ENCODE peak calls at places on chromosomes 3 and 15, in eight cellular contexts. O is PC-9, U is NB4, E is body of pancreas, J is fibroblast of pulmonary artery, I is GM12864, L is spleen, H is brain microvascular endothelial cell. Q is an unnamed sample.

GRCh38 chr3:72154391-72155300 is 369.7 kb upstream of the PROK2 start:
- DNase-seq in O (no peak), U (no peak), E (no peak), J (peak), I (no peak), L (no peak), H (no peak), Q (no peak)

GRCh38 chr15:51212909-51213308 is 118.2 kb upstream of the TNFAIP8L3 start:
- DNase-seq in O (no peak), U (no peak), E (no peak), J (no peak), I (no peak), L (no peak), H (no peak), Q (no peak)

GRCh38 chr15:39756806-39757522 is 25.7 kb downstream of the FSIP1 start:
- DNase-seq in O (peak), U (peak), E (peak), J (peak), I (peak), L (no peak), H (peak), Q (peak)

GRCh38 chr3:107943350-107943749 is 147.5 kb downstream of the CD47 start:
- DNase-seq in O (no peak), U (no peak), E (no peak), J (no peak), I (no peak), L (no peak), H (no peak), Q (no peak)

GRCh38 chr15:78598348-78598747 is 22.4 kb downstream of the CHRNA3 start:
- DNase-seq in O (no peak), U (no peak), E (no peak), J (no peak), I (no peak), L (no peak), H (no peak), Q (no peak)

GRCh38 chr3:155079795-155080546 is at the start of gene MME:
- DNase-seq in O (no peak), U (no peak), E (peak), J (peak), I (no peak), L (peak), H (peak), Q (peak)

GRCh38 chr15:33675246-33675645 is 293.1 kb upstream of the CHRM5 start:
- DNase-seq in O (no peak), U (peak), E (no peak), J (peak), I (peak), L (no peak), H (peak), Q (peak)

GRCh38 chr3:51275096-51275805 is 109.8 kb upstream of the MANF start:
- DNase-seq in O (no peak), U (no peak), E (no peak), J (no peak), I (no peak), L (no peak), H (no peak), Q (no peak)

GRCh38 chr3:194537732-194538247 is 51.0 kb upstream of the ATP13A3 start:
- DNase-seq in O (peak), U (peak), E (peak), J (peak), I (no peak), L (no peak), H (peak), Q (peak)

GRCh38 chr15:65069179-65069578 is 1.4 kb upstream of the RASL12 start:
- DNase-seq in O (no peak), U (no peak), E (no peak), J (peak), I (no peak), L (no peak), H (peak), Q (no peak)

GRCh38 chr15:70519616-70520015 is 243.7 kb downstream of the UACA start:
- DNase-seq in O (no peak), U (no peak), E (no peak), J (no peak), I (no peak), L (peak), H (no peak), Q (no peak)

GRCh38 chr3:39183231-39184080 is 8.9 kb downstream of the XIRP1 start:
- DNase-seq in O (no peak), U (no peak), E (no peak), J (no peak), I (no peak), L (no peak), H (no peak), Q (no peak)

GRCh38 chr3:47301456-47301855 is 18.7 kb downstream of the KLHL18 start:
- DNase-seq in O (no peak), U (no peak), E (no peak), J (no peak), I (no peak), L (no peak), H (no peak), Q (no peak)

GRCh38 chr3:28903171-28903601 is 377.7 kb upstream of the RBMS3 start:
- DNase-seq in O (no peak), U (no peak), E (no peak), J (no peak), I (no peak), L (peak), H (no peak), Q (no peak)

GRCh38 chr15:80234883-80235282 is 17.1 kb downstream of the CTXND1 start:
- DNase-seq in O (peak), U (peak), E (peak), J (peak), I (peak), L (no peak), H (no peak), Q (peak)

GRCh38 chr15:41774873-41775417 is 661 bp downstream of the MAPKBP1 start:
- DNase-seq in O (no peak), U (no peak), E (no peak), J (no peak), I (no peak), L (peak), H (no peak), Q (no peak)

GRCh38 chr3:72848703-72849081 is 447 bp upstream of the SHQ1 start:
- DNase-seq in O (no peak), U (peak), E (no peak), J (peak), I (peak), L (no peak), H (peak), Q (no peak)

GRCh38 chr3:77370413-77370812 is 330.5 kb downstream of the ROBO2 start:
- DNase-seq in O (no peak), U (no peak), E (peak), J (peak), I (no peak), L (no peak), H (peak), Q (peak)

GRCh38 chr3:52124766-52125165 is 29.5 kb downstream of the POC1A start:
- DNase-seq in O (no peak), U (no peak), E (no peak), J (no peak), I (no peak), L (peak), H (no peak), Q (no peak)

GRCh38 chr15:46441294-46442062 is 806.6 kb downstream of the SQOR start:
- DNase-seq in O (no peak), U (no peak), E (no peak), J (peak), I (no peak), L (no peak), H (no peak), Q (no peak)

GRCh38 chr3:49377483-49377882 is 19.3 kb upstream of the GPX1 start:
- DNase-seq in O (no peak), U (peak), E (no peak), J (peak), I (peak), L (no peak), H (peak), Q (no peak)

GRCh38 chr3:14406762-14407161 is 4.4 kb downstream of the SLC6A6 start:
- DNase-seq in O (no peak), U (no peak), E (no peak), J (no peak), I (no peak), L (no peak), H (no peak), Q (no peak)

GRCh38 chr3:56955551-56956131 is 104.8 kb upstream of the SPATA12 start:
- DNase-seq in O (no peak), U (no peak), E (no peak), J (no peak), I (no peak), L (no peak), H (no peak), Q (no peak)

GRCh38 chr3:45225465-45226205 is 452 bp downstream of the TMEM158 start:
- DNase-seq in O (no peak), U (peak), E (peak), J (peak), I (no peak), L (peak), H (no peak), Q (peak)

GRCh38 chr3:105145516-105145915 is 221.2 kb upstream of the ALCAM start:
- DNase-seq in O (no peak), U (no peak), E (no peak), J (no peak), I (no peak), L (no peak), H (no peak), Q (no peak)

GRCh38 chr15:90918835-90919234 is 13.5 kb downstream of the HDDC3 start:
- DNase-seq in O (no peak), U (no peak), E (no peak), J (no peak), I (no peak), L (peak), H (no peak), Q (no peak)

GRCh38 chr15:100924436-100924835 is 5.3 kb downstream of the LRRK1 start:
- DNase-seq in O (no peak), U (no peak), E (no peak), J (no peak), I (no peak), L (no peak), H (no peak), Q (no peak)

GRCh38 chr15:100926971-100927756 is 8.0 kb downstream of the LRRK1 start:
- DNase-seq in O (no peak), U (no peak), E (no peak), J (no peak), I (no peak), L (no peak), H (no peak), Q (no peak)

GRCh38 chr15:100923902-100924301 is 4.7 kb downstream of the LRRK1 start:
- DNase-seq in O (no peak), U (no peak), E (no peak), J (no peak), I (no peak), L (no peak), H (no peak), Q (no peak)

GRCh38 chr15:100925480-100925879 is 6.3 kb downstream of the LRRK1 start:
- DNase-seq in O (no peak), U (no peak), E (no peak), J (no peak), I (no peak), L (no peak), H (no peak), Q (no peak)

DNA sequence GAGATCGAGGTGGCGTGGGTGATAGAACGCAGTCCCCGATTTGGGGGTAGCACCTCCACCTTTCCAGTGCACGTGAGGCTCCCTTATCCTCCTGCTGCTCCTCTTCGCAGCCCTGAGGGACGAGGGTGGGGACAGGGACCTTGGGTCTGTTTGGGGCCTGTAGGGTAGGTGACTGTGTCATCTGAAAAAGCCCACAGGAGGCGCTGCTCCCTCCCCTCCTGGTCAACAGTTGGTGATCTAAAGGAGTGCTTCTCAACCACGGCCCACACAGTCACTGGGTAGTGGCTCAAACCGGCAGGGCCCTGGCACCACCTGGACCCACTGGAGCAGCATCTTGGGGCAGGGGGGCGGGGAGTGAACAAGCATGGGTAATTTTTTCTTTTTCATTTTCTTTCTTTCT is 7.1 kb downstream of the LRRK1 start:
- DNase-seq in O (no peak), U (peak), E (no peak), J (no peak), I (no peak), L (no peak), H (no peak), Q (no peak)
- H3K4me3 ChIP-seq in O (no peak), U (no peak), E (no peak), J (no peak), I (no peak), L (no peak), H (no peak), Q (no peak)

DNA sequence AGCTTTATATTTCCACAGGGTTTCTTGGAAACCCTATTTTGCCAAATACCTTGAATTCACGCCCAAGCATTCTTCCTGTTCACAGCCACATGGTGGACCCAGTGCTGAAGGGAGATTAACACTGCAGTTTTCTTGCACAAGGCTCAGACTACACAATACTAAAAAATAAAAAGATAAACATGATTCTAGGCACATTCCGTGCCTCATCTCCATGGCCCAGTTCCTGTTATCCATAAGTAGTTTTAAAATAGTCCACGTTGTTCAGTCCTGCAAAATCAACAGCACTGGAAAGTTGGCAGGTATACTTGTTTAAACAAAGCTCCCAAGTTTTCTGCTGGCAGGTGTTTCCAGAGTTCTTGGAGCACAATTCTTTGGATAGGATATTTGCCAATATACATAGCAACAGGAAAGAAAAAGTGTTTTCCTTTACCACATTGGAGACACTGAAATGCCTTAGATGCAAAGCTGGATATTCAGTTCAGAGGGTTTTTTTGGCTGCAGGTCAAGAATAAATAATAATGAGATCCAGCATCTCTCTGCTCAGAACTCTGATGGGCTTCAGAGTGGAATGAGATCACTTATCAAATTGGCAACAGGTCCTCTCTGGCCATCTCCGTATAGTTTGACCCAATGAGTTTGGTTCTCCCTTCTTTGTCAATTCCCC is 88.1 kb upstream of the TGFBR2 start:
- DNase-seq in O (no peak), U (no peak), E (peak), J (peak), I (no peak), L (no peak), H (no peak), Q (no peak)
- TF ChIP-seq CTCF in O (no peak), U (no peak), E (peak), J (peak), I (no peak), L (no peak), H (peak), Q (no peak)

GRCh38 chr3:27730774-27731659 is 8.9 kb upstream of the EOMES start:
- DNase-seq in O (no peak), U (no peak), E (no peak), J (no peak), I (no peak), L (no peak), H (no peak), Q (no peak)

GRCh38 chr3:27729325-27729724 is 7.2 kb upstream of the EOMES start:
- DNase-seq in O (no peak), U (no peak), E (no peak), J (no peak), I (no peak), L (no peak), H (no peak), Q (no peak)

GRCh38 chr3:27728195-27729087 is 6.3 kb upstream of the EOMES start:
- DNase-seq in O (no peak), U (peak), E (peak), J (no peak), I (no peak), L (peak), H (no peak), Q (peak)

GRCh38 chr3:27726240-27726639 is 4.1 kb upstream of the EOMES start:
- DNase-seq in O (no peak), U (no peak), E (no peak), J (no peak), I (no peak), L (no peak), H (no peak), Q (no peak)

DNA sequence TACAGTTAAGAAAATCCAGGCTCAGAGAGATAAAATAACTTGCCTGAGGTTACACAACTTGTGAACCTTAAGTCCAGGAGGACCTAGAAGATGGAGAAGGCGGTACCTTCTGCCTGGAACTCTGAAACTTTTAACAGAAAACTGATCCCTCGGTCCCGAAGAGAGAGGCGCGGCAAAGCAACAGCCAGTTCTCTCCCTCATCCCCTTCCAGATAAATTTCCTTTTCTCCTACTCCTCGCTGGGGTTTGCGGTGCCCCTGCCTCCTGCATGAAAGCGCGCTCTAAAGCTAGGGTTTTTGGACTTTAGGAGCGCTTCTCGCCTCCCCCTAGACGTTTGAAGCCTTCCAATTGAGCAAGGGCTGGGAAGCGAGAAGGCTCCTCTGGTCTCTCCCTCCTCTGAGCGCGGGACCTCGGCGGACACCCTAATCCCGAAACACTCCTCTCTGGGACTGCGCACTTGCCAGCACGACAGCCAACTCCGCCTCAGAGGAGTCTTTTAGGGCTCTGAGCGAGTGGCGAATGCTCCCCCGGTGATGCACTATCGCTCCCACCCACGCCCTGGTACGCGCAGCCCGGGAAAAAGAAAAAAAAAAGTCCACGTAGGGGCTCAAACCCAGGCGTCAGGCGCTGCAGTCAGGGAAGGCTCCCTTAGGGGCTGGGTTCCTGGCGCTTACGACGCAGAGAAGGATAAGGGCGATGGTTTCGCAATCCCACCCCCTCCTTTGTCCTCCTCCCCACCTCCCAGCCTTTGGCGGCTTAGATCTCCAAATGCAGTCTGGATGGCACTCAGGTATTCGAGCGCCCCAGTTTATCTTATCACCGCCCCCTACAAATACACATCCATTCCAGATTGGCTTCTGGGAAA is 7.9 kb upstream of the EOMES start:
- DNase-seq in O (no peak), U (peak), E (no peak), J (no peak), I (no peak), L (no peak), H (no peak), Q (no peak)
- H3K4me3 ChIP-seq in O (no peak), U (no peak), E (no peak), J (no peak), I (no peak), L (no peak), H (no peak), Q (peak)

GRCh38 chr3:32897202-32897601 is 54.2 kb upstream of the CCR4 start:
- DNase-seq in O (no peak), U (no peak), E (no peak), J (no peak), I (no peak), L (no peak), H (no peak), Q (no peak)

GRCh38 chr3:32895701-32896100 is 55.7 kb upstream of the CCR4 start:
- DNase-seq in O (no peak), U (no peak), E (no peak), J (no peak), I (no peak), L (no peak), H (no peak), Q (no peak)

GRCh38 chr3:32899265-32899664 is 52.2 kb upstream of the CCR4 start:
- DNase-seq in O (no peak), U (no peak), E (no peak), J (no peak), I (no peak), L (no peak), H (no peak), Q (no peak)

GRCh38 chr3:32896143-32896542 is 55.3 kb upstream of the CCR4 start:
- DNase-seq in O (no peak), U (no peak), E (no peak), J (no peak), I (no peak), L (no peak), H (no peak), Q (no peak)

DNA sequence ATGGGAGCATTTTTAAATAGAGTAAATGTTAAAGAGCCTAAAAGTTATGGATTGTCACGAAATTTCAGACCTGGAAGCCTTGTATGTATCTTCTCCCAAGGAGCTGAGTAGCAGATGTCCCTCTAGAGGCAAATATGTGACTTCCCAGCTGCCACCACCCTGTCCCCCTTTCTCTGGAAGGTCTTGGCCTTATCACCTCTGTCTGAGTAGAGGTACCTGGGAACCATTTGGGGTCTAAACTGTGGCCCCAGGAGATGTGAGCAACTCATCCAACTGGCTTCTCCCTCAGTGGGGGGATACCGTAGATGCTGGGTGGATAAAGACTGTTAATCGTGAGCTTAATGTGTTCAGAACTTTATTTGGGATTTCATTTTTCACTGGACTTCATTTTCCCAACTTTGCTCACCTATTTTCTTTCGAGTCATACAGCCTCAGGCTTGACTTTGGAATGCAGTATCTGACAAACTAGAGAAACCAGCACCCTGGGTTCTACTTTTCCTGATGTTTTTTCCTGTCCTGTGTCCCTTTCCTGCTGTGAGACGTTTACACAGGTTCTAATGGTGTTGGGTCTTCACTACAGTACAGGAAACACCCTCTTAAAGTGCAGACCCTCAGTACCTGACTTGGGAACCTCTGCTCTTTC is 53.3 kb upstream of the CCR4 start:
- DNase-seq in O (no peak), U (no peak), E (no peak), J (no peak), I (no peak), L (no peak), H (no peak), Q (no peak)
- TF ChIP-seq CTCF in O (no peak), U (no peak), E (no peak), J (no peak), I (no peak), L (no peak), H (peak), Q (peak)

GRCh38 chr15:63194291-63194681 is 4.9 kb downstream of the RAB8B start:
- DNase-seq in O (no peak), U (no peak), E (no peak), J (no peak), I (no peak), L (no peak), H (no peak), Q (no peak)
- H3K4me3 ChIP-seq in O (no peak), U (no peak), E (no peak), J (no peak), I (peak), L (no peak), H (no peak), Q (no peak)

GRCh38 chr3:42690766-42691680 is 5.7 kb downstream of the KLHL40 start:
- DNase-seq in O (no peak), U (no peak), E (no peak), J (no peak), I (no peak), L (peak), H (no peak), Q (no peak)

GRCh38 chr3:42689421-42690014 is 4.2 kb downstream of the KLHL40 start:
- DNase-seq in O (no peak), U (no peak), E (no peak), J (no peak), I (no peak), L (peak), H (no peak), Q (no peak)

GRCh38 chr3:42691861-42692666 is 6.7 kb downstream of the KLHL40 start:
- DNase-seq in O (no peak), U (no peak), E (no peak), J (no peak), I (no peak), L (peak), H (no peak), Q (no peak)

GRCh38 chr3:42688487-42689420 is 3.4 kb downstream of the KLHL40 start:
- DNase-seq in O (no peak), U (no peak), E (no peak), J (no peak), I (no peak), L (peak), H (no peak), Q (no peak)

GRCh38 chr3:42690191-42690590 is 4.9 kb downstream of the KLHL40 start:
- DNase-seq in O (no peak), U (no peak), E (no peak), J (no peak), I (no peak), L (peak), H (no peak), Q (no peak)
- TF ChIP-seq CTCF in O (no peak), U (no peak), E (no peak), J (no peak), I (no peak), L (no peak), H (no peak), Q (no peak)